ENCODE peak calls at places on chromosomes 16 and 17, in four cellular contexts. X is stimulated activated CD4-positive, alpha-beta T cell treated with anti-CD3 and anti-CD28 coated beads, Interleukin-4, amount 100 ng/mL, for 48 hours; Y is A549; Z is pancreas. K is an unnamed sample.

GRCh38 chr17:35947156-35947585 is 3.7 kb upstream of the LYZL6 start:
- DNase-seq in X (peak; percentile 29), Y (peak; percentile 57), Z (peak; percentile 50), K (peak; percentile 73)

GRCh38 chr17:419073-419735 is 66.6 kb upstream of the RPH3AL start:
- DNase-seq in X (no peak), Y (no peak), Z (no peak), K (peak; percentile 51)

GRCh38 chr16:11501583-11502138 is 85.1 kb downstream of the LITAF start:
- DNase-seq in X (no peak), Y (no peak), Z (no peak), K (no peak)

GRCh38 chr17:82400830-82401229 is 17.3 kb upstream of the HEXD start:
- DNase-seq in X (peak; percentile 48), Y (no peak), Z (no peak), K (no peak)

GRCh38 chr17:54967621-54968258 is 714 bp downstream of the COX11 start:
- DNase-seq in X (peak; percentile 10), Y (peak; percentile 64), Z (no peak), K (peak; percentile 42)

GRCh38 chr17:44556114-44556853 is 1.0 kb upstream of the FZD2 start:
- DNase-seq in X (no peak), Y (peak; percentile 84), Z (peak; percentile 25), K (peak; percentile 54)

GRCh38 chr17:50222922-50223321 is 21.5 kb upstream of the COL1A1 start:
- DNase-seq in X (no peak), Y (no peak), Z (no peak), K (no peak)

GRCh38 chr17:80475949-80476876 is at the start of gene NPTX1:
- DNase-seq in X (no peak), Y (no peak), Z (no peak), K (peak; percentile 48)

GRCh38 chr17:64778367-64779290 is 116.5 kb upstream of the SMURF2 start:
- DNase-seq in X (no peak), Y (no peak), Z (peak; percentile 49), K (no peak)

GRCh38 chr16:4404247-4404966 is 12.0 kb downstream of the CORO7 start:
- DNase-seq in X (peak; percentile 36), Y (peak; percentile 77), Z (no peak), K (peak; percentile 61)

GRCh38 chr17:81573794-81574642 is 21.9 kb upstream of the FAAP100 start:
- DNase-seq in X (no peak), Y (no peak), Z (no peak), K (no peak)

GRCh38 chr17:47879028-47879585 is 16.9 kb upstream of the SP2 start:
- DNase-seq in X (no peak), Y (no peak), Z (no peak), K (no peak)

GRCh38 chr17:64491034-64491860 is 5.6 kb downstream of the POLG2 start:
- DNase-seq in X (no peak), Y (no peak), Z (no peak), K (no peak)

GRCh38 chr16:67672739-67673662 is 6.4 kb downstream of the C16orf86 start:
- DNase-seq in X (no peak), Y (peak; percentile 84), Z (peak; percentile 66), K (peak; percentile 80)

GRCh38 chr16:56729736-56730662 is at the start of gene NUP93:
- DNase-seq in X (peak; percentile 87), Y (peak; percentile 81), Z (peak; percentile 92), K (peak; percentile 96)

GRCh38 chr17:17408236-17408794 is 68.5 kb upstream of the MED9 start:
- DNase-seq in X (no peak), Y (no peak), Z (no peak), K (no peak)

GRCh38 chr17:8103549-8103948 is 14.8 kb downstream of the ALOXE3 start:
- DNase-seq in X (no peak), Y (no peak), Z (no peak), K (no peak)

GRCh38 chr16:82701302-82702022 is 74.7 kb downstream of the CDH13 start:
- DNase-seq in X (no peak), Y (no peak), Z (no peak), K (no peak)

GRCh38 chr16:7482596-7483290 is 150.1 kb downstream of the RBFOX1 start:
- DNase-seq in X (no peak), Y (no peak), Z (no peak), K (no peak)

K was measured in Caco-2.